ENCODE peak calls at places on chromosome 11, in ten cellular contexts. N is activated CD4-positive, alpha-beta T cell treated with anti-CD3 and anti-CD28 coated beads, Interleukin-2, amount 50 U/mL, for 48 hours; Q is iris pigment epithelial cell; P is cardiac septum; J is GM12892; M is ACHN; Y is NB4; T is activated T-cell treated with anti-CD3 and anti-CD28 coated beads for 1 hour; O is NCI-H460; E is CD4-positive, CD25-positive, alpha-beta regulatory T cell. K is an unnamed sample.

GRCh38 chr11:114358711-114359110 is 41.6 kb downstream of the C11orf71 start:
- DNase-seq in T (no peak), Q (peak), J (no peak), M (peak), Y (peak), E (no peak), N (no peak), O (no peak), P (no peak), K (no peak)

GRCh38 chr11:66470015-66470414 is 3.3 kb downstream of the PELI3 start:
- DNase-seq in P (no peak), J (no peak), O (no peak), Q (no peak), N (no peak), M (no peak), T (no peak), Y (peak), E (no peak), K (no peak)

GRCh38 chr11:848380-848931 is 5.8 kb downstream of the TSPAN4 start:
- DNase-seq in J (peak), Y (peak), Q (no peak), O (no peak), P (peak), T (peak), M (no peak), E (peak), N (peak), K (peak)

GRCh38 chr11:635945-636510 is 1.0 kb upstream of the DRD4 start:
- DNase-seq in O (no peak), T (no peak), M (no peak), J (no peak), Y (no peak), N (no peak), P (no peak), E (no peak), Q (no peak), K (no peak)

GRCh38 chr11:64341851-64342791 is 2.1 kb downstream of the CCDC88B start:
- DNase-seq in N (peak), M (peak), O (peak), T (peak), P (peak), Y (peak), E (peak), Q (peak), J (peak), K (peak)

GRCh38 chr11:8330416-8330815 is 66.7 kb upstream of the LMO1 start:
- DNase-seq in M (no peak), Q (no peak), E (no peak), O (no peak), T (no peak), J (no peak), N (no peak), Y (no peak), P (no peak), K (no peak)

GRCh38 chr11:44894217-44894617 is 56.5 kb downstream of the TP53I11 start:
- DNase-seq in O (peak), Y (peak), J (peak), P (no peak), M (peak), N (peak), E (peak), T (peak), Q (peak), K (peak)

GRCh38 chr11:134753805-134754130 is 341.7 kb upstream of the B3GAT1 start:
- DNase-seq in M (no peak), Y (no peak), J (no peak), O (no peak), E (no peak), Q (no peak), T (no peak), N (no peak), P (no peak), K (no peak)

GRCh38 chr11:128727320-128727719 is 33.4 kb downstream of the FLI1 start:
- DNase-seq in T (no peak), P (no peak), N (no peak), Y (peak), J (no peak), Q (no peak), E (no peak), M (no peak), O (no peak), K (no peak)

GRCh38 chr11:47944555-47945128 is 35.7 kb upstream of the PTPRJ start:
- DNase-seq in E (no peak), N (no peak), M (no peak), O (no peak), J (no peak), Q (peak), P (no peak), T (no peak), Y (no peak), K (no peak)

GRCh38 chr11:109071712-109072524 is 350.1 kb upstream of the C11orf87 start:
- DNase-seq in E (no peak), O (no peak), P (no peak), N (no peak), J (no peak), M (no peak), T (no peak), Q (peak), Y (no peak), K (no peak)

GRCh38 chr11:115920841-115921480 is 416.7 kb upstream of the CADM1 start:
- DNase-seq in P (no peak), N (no peak), E (no peak), Y (no peak), Q (no peak), M (peak), O (no peak), T (no peak), J (no peak), K (no peak)

GRCh38 chr11:8813658-8814057 is 97.3 kb upstream of the AKIP1 start:
- DNase-seq in M (peak), J (peak), Y (peak), P (no peak), T (peak), O (peak), N (peak), E (peak), Q (peak), K (no peak)

GRCh38 chr11:29260939-29261705 is 755.7 kb downstream of the KCNA4 start:
- DNase-seq in N (no peak), P (no peak), E (no peak), O (peak), Y (no peak), M (peak), Q (peak), T (no peak), J (no peak), K (no peak)

GRCh38 chr11:103170865-103171264 is 61.6 kb downstream of the DYNC2H1 start:
- DNase-seq in M (no peak), O (no peak), N (no peak), E (no peak), J (no peak), P (no peak), Q (peak), Y (no peak), T (no peak), K (no peak)

GRCh38 chr11:134592391-134592990 is 180.4 kb upstream of the B3GAT1 start:
- DNase-seq in Q (peak), P (no peak), T (no peak), M (peak), E (peak), O (peak), N (peak), J (no peak), Y (peak), K (no peak)

GRCh38 chr11:6468712-6469495 is 4.8 kb downstream of the TRIM3 start:
- DNase-seq in T (no peak), J (peak), Q (peak), P (peak), O (no peak), E (no peak), Y (peak), M (peak), N (peak), K (no peak)

GRCh38 chr11:12114487-12115033 is 4.2 kb downstream of the MICAL2 start:
- DNase-seq in Y (no peak), E (no peak), O (no peak), N (no peak), P (no peak), Q (no peak), M (no peak), T (no peak), J (no peak), K (no peak)

GRCh38 chr11:118661425-118662301 is 17.8 kb downstream of the TREH start:
- DNase-seq in T (no peak), M (no peak), N (no peak), P (no peak), E (no peak), O (no peak), Q (no peak), Y (no peak), J (no peak), K (no peak)

GRCh38 chr11:78633516-78634310 is 59.0 kb upstream of the NARS2 start:
- DNase-seq in Y (no peak), M (no peak), E (no peak), Q (no peak), T (no peak), P (no peak), J (no peak), O (no peak), N (no peak), K (no peak)

GRCh38 chr11:12029738-12030363 is 21.4 kb upstream of the DKK3 start:
- DNase-seq in P (no peak), Q (no peak), E (no peak), M (peak), N (no peak), Y (no peak), T (no peak), O (no peak), J (no peak), K (no peak)

GRCh38 chr11:126318642-126319373 is 14.9 kb downstream of the DCPS start:
- DNase-seq in T (no peak), J (no peak), N (no peak), O (no peak), M (peak), Y (peak), E (peak), Q (peak), P (no peak), K (no peak)

GRCh38 chr11:7251836-7252682 is at the start of gene SYT9:
- DNase-seq in Y (no peak), O (peak), P (no peak), E (peak), N (peak), J (peak), Q (peak), M (peak), T (no peak), K (peak)

GRCh38 chr11:1670928-1671371 is 26.0 kb upstream of the KRTAP5-6 start:
- DNase-seq in N (no peak), P (peak), M (no peak), Q (no peak), Y (no peak), O (no peak), J (no peak), T (no peak), E (no peak), K (no peak)

GRCh38 chr11:37972691-37973090 is 1374.7 kb upstream of the RAG2 start:
- DNase-seq in E (no peak), Q (peak), T (no peak), O (no peak), M (no peak), J (no peak), N (no peak), Y (no peak), P (no peak), K (no peak)

GRCh38 chr11:69472766-69473519 is 8.5 kb upstream of the LINC01488 start:
- DNase-seq in E (no peak), J (no peak), T (no peak), M (no peak), Y (peak), Q (no peak), N (no peak), P (no peak), O (no peak), K (no peak)

K was measured in T-helper 17 cell.